ENCODE peak calls at places on chromosomes 4 and X, in four cellular contexts. O is Peyer's patch, D is NT2/D1, J is endodermal cell. B is an unnamed sample. For H3K36me3, the result is how much of the 10 kb centered on the place peaks cover.

GRCh38 chr4:169271692-169272007 is 894 bp upstream of the SH3RF1 start:
- DNase-seq in D (no peak), O (peak), J (no peak), B (no peak)

GRCh38 chr4:95644417-95644816 is 95.6 kb upstream of the UNC5C start:
- DNase-seq in O (no peak), J (no peak), D (no peak), B (no peak)

GRCh38 chr4:128871948-128872347 is 62.4 kb downstream of the JADE1 start:
- DNase-seq in J (no peak), D (no peak), O (no peak), B (no peak)

GRCh38 chr4:38759077-38759789 is 23.6 kb downstream of the TLR10 start:
- DNase-seq in J (peak), D (no peak), O (peak), B (peak)

GRCh38 chr4:33390977-33391376 is 2670.8 kb downstream of the PCDH7 start:
- DNase-seq in D (no peak), J (no peak), O (no peak), B (no peak)

GRCh38 chr4:108365551-108365950 is 196.8 kb upstream of the LEF1 start:
- DNase-seq in O (no peak), D (no peak), J (no peak), B (no peak)

GRCh38 chrX:109475174-109475891 is 6.6 kb downstream of the GUCY2F start:
- DNase-seq in J (peak), O (no peak), D (no peak), B (peak)

GRCh38 chr4:153555730-153556440 is 89.7 kb downstream of the TMEM131L start:
- DNase-seq in J (no peak), D (no peak), O (no peak), B (no peak)

GRCh38 chrX:77422886-77423648 is 24.1 kb upstream of the FGF16 start:
- DNase-seq in O (no peak), J (peak), D (peak), B (peak)

GRCh38 chrX:70908541-70908940 is at the start of gene TEX11:
- DNase-seq in D (no peak), J (peak), O (no peak), B (peak)

GRCh38 chr4:38179690-38180299 is 219.6 kb downstream of the PTTG2 start:
- DNase-seq in J (peak), O (peak), D (peak), B (peak)

GRCh38 chr4:1187182-1187581 is 14.8 kb upstream of the SPON2 start:
- DNase-seq in D (no peak), J (no peak), O (peak), B (no peak)

GRCh38 chr4:130639871-130640270 is 1543.9 kb downstream of the C4orf33 start:
- DNase-seq in D (no peak), J (no peak), O (no peak), B (no peak)

GRCh38 chrX:82218361-82218760 is 1016.5 kb downstream of the SH3BGRL start:
- DNase-seq in O (no peak), J (peak), D (peak), B (peak)

GRCh38 chrX:295136-295535 is 14.0 kb downstream of the PLCXD1 start:
- DNase-seq in J (no peak), D (no peak), O (no peak), B (peak)

GRCh38 chr4:118738999-118739690 is 54.0 kb downstream of the METTL14 start:
- DNase-seq in O (no peak), J (no peak), D (peak), B (no peak)

GRCh38 chr4:26819026-26819425 is 41.6 kb upstream of the STIM2 start:
- DNase-seq in O (no peak), J (no peak), D (no peak), B (peak)

GRCh38 chrX:84729809-84730208 is 227.6 kb upstream of the HDX start:
- DNase-seq in D (peak), J (peak), O (peak), B (peak)

GRCh38 chrX:104921606-104922205 is 298.8 kb downstream of the TEX13A start:
- DNase-seq in D (no peak), O (no peak), J (peak), B (no peak)

GRCh38 chr4:164229255-164229654 is 524.7 kb upstream of the SMIM31 start:
- DNase-seq in O (no peak), D (no peak), J (no peak), B (no peak)

GRCh38 chr4:141046255-141046654 is 87.0 kb downstream of the RNF150 start:
- DNase-seq in O (no peak), D (no peak), J (no peak), B (no peak)

GRCh38 chr4:118373614-118374255 is 20.9 kb upstream of the PRSS12 start:
- DNase-seq in D (no peak), O (no peak), J (no peak), B (no peak)

GRCh38 chr4:44425614-44426208 is 22.9 kb downstream of the KCTD8 start:
- DNase-seq in D (no peak), O (no peak), J (peak), B (peak)

GRCh38 chr4:166198921-166199320 is 325.9 kb downstream of the TLL1 start:
- DNase-seq in D (peak), J (no peak), O (no peak), B (no peak)

GRCh38 chrX:66150188-66150587 is 13.9 kb upstream of the HEPH start:
- DNase-seq in D (no peak), O (no peak), J (no peak), B (no peak)

GRCh38 chr4:83535520-83535944 is 376 bp upstream of the GPAT3 start:
- DNase-seq in O (peak), D (no peak), J (peak), B (peak)

GRCh38 chrX:17692709-17693346 is 44.5 kb upstream of the SCML1 start:
- DNase-seq in D (peak), O (no peak), J (peak), B (peak)

GRCh38 chr4:76784237-76784636 is 113.7 kb downstream of the SOWAHB start:
- DNase-seq in J (peak), D (no peak), O (no peak), B (peak)

GRCh38 chr4:97507587-97508245 is 635.6 kb downstream of the STPG2 start:
- DNase-seq in J (no peak), O (no peak), D (no peak), B (no peak)

GRCh38 chrX:81305240-81305639 is 103.3 kb downstream of the SH3BGRL start:
- DNase-seq in O (no peak), J (no peak), D (no peak), B (no peak)

GRCh38 chrX:46642145-46642544 is 68.6 kb downstream of the CHST7 start:
- DNase-seq in D (no peak), O (no peak), J (no peak), B (no peak)

GRCh38 chrX:38233891-38234807 is 13.5 kb upstream of the SRPX start:
- DNase-seq in J (no peak), O (no peak), D (no peak), B (no peak)

GRCh38 chrX:12878536-12878935 is 11.7 kb downstream of the TLR7 start:
- DNase-seq in D (no peak), O (no peak), J (no peak), B (no peak)

GRCh38 chr4:94488667-94489066 is 36.9 kb downstream of the PDLIM5 start:
- DNase-seq in J (no peak), D (no peak), O (no peak), B (no peak)

GRCh38 chr4:1122501-1122900 is 9.1 kb upstream of the RNF212 start:
- DNase-seq in D (no peak), O (no peak), J (no peak), B (no peak)

GRCh38 chr4:11158971-11159370 is 269.7 kb downstream of the HS3ST1 start:
- DNase-seq in D (no peak), J (no peak), O (no peak), B (no peak)

GRCh38 chr4:8019396-8020365 is 80.0 kb upstream of the AFAP1 start:
- DNase-seq in O (peak), D (no peak), J (peak), B (no peak)
- H3K36me3 ChIP-seq in O (under half), D (under half), J (under half), B (under half)

DNA sequence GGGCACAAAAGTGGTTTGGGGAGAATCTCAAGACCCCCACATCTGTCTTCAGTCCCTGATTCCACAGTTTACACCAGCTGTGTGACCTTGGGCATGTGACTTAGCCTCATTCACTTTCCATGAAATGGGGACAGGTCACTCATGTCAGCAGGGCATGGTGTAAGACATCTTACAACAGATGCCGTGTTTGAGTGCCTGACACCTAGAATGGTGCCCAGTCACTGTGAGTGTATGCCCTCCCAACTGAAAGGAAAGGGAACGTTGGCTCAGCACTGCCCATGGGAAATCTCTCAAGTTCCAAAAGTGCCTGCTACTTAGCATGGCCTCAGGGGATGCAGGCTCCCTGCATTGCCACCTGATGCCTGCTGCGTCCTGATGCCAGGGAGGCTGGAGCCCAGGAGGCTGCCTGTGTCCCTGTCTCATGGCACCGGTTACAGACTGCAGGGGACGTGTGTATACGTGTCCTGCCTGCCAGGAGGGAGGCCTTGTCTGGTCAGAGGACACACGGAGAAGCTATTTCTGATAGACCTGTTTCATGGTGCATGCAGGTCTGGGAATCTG is 32.2 kb downstream of the RNF4 start:
- DNase-seq in O (no peak), D (no peak), J (no peak), B (no peak)
- H3K36me3 ChIP-seq in O (under half), D (half or more), J (half or more), B (under half)

GRCh38 chr4:183691897-183692296 is 32.8 kb downstream of the TRAPPC11 start:
- DNase-seq in D (no peak), J (no peak), O (no peak), B (no peak)
- H3K36me3 ChIP-seq in D (under half), J (half or more), O (under half), B (under half)

DNA sequence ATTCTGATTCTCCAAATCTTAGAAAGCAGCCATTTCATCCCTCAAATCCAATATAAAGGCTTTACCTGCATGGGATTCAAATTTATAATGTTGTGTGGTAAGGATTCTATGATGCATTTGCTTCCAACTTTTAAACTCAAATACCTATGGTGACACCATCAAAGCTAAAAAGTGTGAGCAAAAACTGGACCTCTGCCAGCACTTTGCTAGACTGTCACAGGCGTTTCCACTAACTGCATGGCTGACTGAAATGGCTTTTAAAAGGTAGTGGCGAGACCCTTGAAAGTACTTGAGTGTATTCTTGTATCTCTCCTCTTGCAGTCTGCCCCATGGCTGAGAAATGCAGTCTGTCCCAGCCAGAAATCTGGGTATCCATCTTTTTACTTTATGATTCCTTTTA is 169.4 kb downstream of the AMELX start:
- DNase-seq in J (no peak), D (no peak), O (no peak), B (no peak)
- H3K36me3 ChIP-seq in J (under half), D (under half), O (under half), B (under half)

B was measured in H7.